ENCODE peak calls at places on chromosome 1, in eight cellular contexts. One of them, this sample, is unnamed.

GRCh38 chr1:208944981-208945451 is 638.5 kb upstream of the CAMK1G start:
- DNase-seq in HepG2: no peak
- DNase-seq in transverse colon: no peak
- DNase-seq in suprapubic skin: no peak
- DNase-seq in endothelial cell of umbilical vein: peak
- DNase-seq in GM23338: no peak
- DNase-seq in HCT116: no peak
- DNase-seq in stomach: no peak
- DNase-seq in this sample: no peak

GRCh38 chr1:9700340-9700739 is 48.8 kb downstream of the PIK3CD start:
- DNase-seq in HepG2: no peak
- DNase-seq in transverse colon: no peak
- DNase-seq in suprapubic skin: no peak
- DNase-seq in endothelial cell of umbilical vein: no peak
- DNase-seq in GM23338: no peak
- DNase-seq in HCT116: peak
- DNase-seq in stomach: no peak
- DNase-seq in this sample: peak

GRCh38 chr1:226482975-226483660 is 65.4 kb upstream of the STUM start:
- DNase-seq in HepG2: no peak
- DNase-seq in transverse colon: no peak
- DNase-seq in suprapubic skin: no peak
- DNase-seq in endothelial cell of umbilical vein: no peak
- DNase-seq in GM23338: no peak
- DNase-seq in HCT116: no peak
- DNase-seq in stomach: peak
- DNase-seq in this sample: no peak

GRCh38 chr1:174965006-174965971 is 34.5 kb upstream of the CACYBP start:
- DNase-seq in HepG2: no peak
- DNase-seq in transverse colon: peak
- DNase-seq in suprapubic skin: no peak
- DNase-seq in endothelial cell of umbilical vein: no peak
- DNase-seq in GM23338: no peak
- DNase-seq in HCT116: no peak
- DNase-seq in stomach: peak
- DNase-seq in this sample: no peak

GRCh38 chr1:55825486-55825885 is 610.3 kb upstream of the USP24 start:
- DNase-seq in HepG2: no peak
- DNase-seq in transverse colon: no peak
- DNase-seq in suprapubic skin: no peak
- DNase-seq in endothelial cell of umbilical vein: no peak
- DNase-seq in GM23338: no peak
- DNase-seq in HCT116: no peak
- DNase-seq in stomach: no peak
- DNase-seq in this sample: no peak

GRCh38 chr1:28594661-28595411 is 2.8 kb downstream of the RAB42 start:
- DNase-seq in HepG2: no peak
- DNase-seq in transverse colon: no peak
- DNase-seq in suprapubic skin: no peak
- DNase-seq in endothelial cell of umbilical vein: no peak
- DNase-seq in GM23338: peak
- DNase-seq in HCT116: no peak
- DNase-seq in stomach: no peak
- DNase-seq in this sample: no peak

GRCh38 chr1:180841460-180841859 is 71.2 kb upstream of the KIAA1614 start:
- DNase-seq in HepG2: no peak
- DNase-seq in transverse colon: no peak
- DNase-seq in suprapubic skin: no peak
- DNase-seq in endothelial cell of umbilical vein: no peak
- DNase-seq in GM23338: no peak
- DNase-seq in HCT116: no peak
- DNase-seq in stomach: no peak
- DNase-seq in this sample: no peak

GRCh38 chr1:9315411-9316079 is 22.9 kb downstream of the SPSB1 start:
- DNase-seq in HepG2: no peak
- DNase-seq in transverse colon: no peak
- DNase-seq in suprapubic skin: no peak
- DNase-seq in endothelial cell of umbilical vein: peak
- DNase-seq in GM23338: no peak
- DNase-seq in HCT116: no peak
- DNase-seq in stomach: no peak
- DNase-seq in this sample: no peak

GRCh38 chr1:184299796-184300195 is 87.0 kb upstream of the C1orf21 start:
- DNase-seq in HepG2: no peak
- DNase-seq in transverse colon: no peak
- DNase-seq in suprapubic skin: no peak
- DNase-seq in endothelial cell of umbilical vein: no peak
- DNase-seq in GM23338: no peak
- DNase-seq in HCT116: no peak
- DNase-seq in stomach: no peak
- DNase-seq in this sample: no peak

GRCh38 chr1:181033799-181034391 is at the start of gene MR1:
- DNase-seq in HepG2: peak
- DNase-seq in transverse colon: no peak
- DNase-seq in suprapubic skin: no peak
- DNase-seq in endothelial cell of umbilical vein: peak
- DNase-seq in GM23338: peak
- DNase-seq in HCT116: peak
- DNase-seq in stomach: no peak
- DNase-seq in this sample: peak

GRCh38 chr1:217953330-217953729 is 322.2 kb downstream of the SPATA17 start:
- DNase-seq in HepG2: no peak
- DNase-seq in transverse colon: no peak
- DNase-seq in suprapubic skin: no peak
- DNase-seq in endothelial cell of umbilical vein: no peak
- DNase-seq in GM23338: no peak
- DNase-seq in HCT116: no peak
- DNase-seq in stomach: no peak
- DNase-seq in this sample: no peak

GRCh38 chr1:206770531-206771352 is at the start of gene IL19:
- DNase-seq in HepG2: no peak
- DNase-seq in transverse colon: peak
- DNase-seq in suprapubic skin: no peak
- DNase-seq in endothelial cell of umbilical vein: no peak
- DNase-seq in GM23338: peak
- DNase-seq in HCT116: no peak
- DNase-seq in stomach: no peak
- DNase-seq in this sample: no peak

GRCh38 chr1:232859216-232859615 is 54.0 kb downstream of the MAP10 start:
- DNase-seq in HepG2: no peak
- DNase-seq in transverse colon: no peak
- DNase-seq in suprapubic skin: no peak
- DNase-seq in endothelial cell of umbilical vein: no peak
- DNase-seq in GM23338: no peak
- DNase-seq in HCT116: no peak
- DNase-seq in stomach: no peak
- DNase-seq in this sample: no peak

GRCh38 chr1:195462646-195463045 is 1145.6 kb downstream of the KCNT2 start:
- DNase-seq in HepG2: no peak
- DNase-seq in transverse colon: no peak
- DNase-seq in suprapubic skin: no peak
- DNase-seq in endothelial cell of umbilical vein: no peak
- DNase-seq in GM23338: no peak
- DNase-seq in HCT116: no peak
- DNase-seq in stomach: no peak
- DNase-seq in this sample: no peak

GRCh38 chr1:29849038-29849750 is 612.9 kb downstream of the PTPRU start:
- DNase-seq in HepG2: peak
- DNase-seq in transverse colon: peak
- DNase-seq in suprapubic skin: no peak
- DNase-seq in endothelial cell of umbilical vein: peak
- DNase-seq in GM23338: peak
- DNase-seq in HCT116: no peak
- DNase-seq in stomach: peak
- DNase-seq in this sample: peak

GRCh38 chr1:118151312-118151937 is 33.6 kb downstream of the SPAG17 start:
- DNase-seq in HepG2: peak
- DNase-seq in transverse colon: peak
- DNase-seq in suprapubic skin: no peak
- DNase-seq in endothelial cell of umbilical vein: peak
- DNase-seq in GM23338: peak
- DNase-seq in HCT116: peak
- DNase-seq in stomach: peak
- DNase-seq in this sample: peak

GRCh38 chr1:159341736-159342135 is 39.6 kb downstream of the FCER1A start:
- DNase-seq in HepG2: no peak
- DNase-seq in transverse colon: no peak
- DNase-seq in suprapubic skin: no peak
- DNase-seq in endothelial cell of umbilical vein: no peak
- DNase-seq in GM23338: peak
- DNase-seq in HCT116: no peak
- DNase-seq in stomach: no peak
- DNase-seq in this sample: no peak

GRCh38 chr1:85580046-85580411 is 532 bp upstream of the CCN1 start:
- DNase-seq in HepG2: peak
- DNase-seq in transverse colon: no peak
- DNase-seq in suprapubic skin: no peak
- DNase-seq in endothelial cell of umbilical vein: no peak
- DNase-seq in GM23338: peak
- DNase-seq in HCT116: no peak
- DNase-seq in stomach: no peak
- DNase-seq in this sample: peak

GRCh38 chr1:10168912-10169514 is 41.4 kb upstream of the KIF1B start:
- DNase-seq in HepG2: no peak
- DNase-seq in transverse colon: no peak
- DNase-seq in suprapubic skin: no peak
- DNase-seq in endothelial cell of umbilical vein: no peak
- DNase-seq in GM23338: no peak
- DNase-seq in HCT116: no peak
- DNase-seq in stomach: no peak
- DNase-seq in this sample: no peak

GRCh38 chr1:232553809-232554208 is 76.1 kb downstream of the SIPA1L2 start:
- DNase-seq in HepG2: no peak
- DNase-seq in transverse colon: no peak
- DNase-seq in suprapubic skin: no peak
- DNase-seq in endothelial cell of umbilical vein: no peak
- DNase-seq in GM23338: no peak
- DNase-seq in HCT116: no peak
- DNase-seq in stomach: no peak
- DNase-seq in this sample: no peak

GRCh38 chr1:10824821-10825540 is 28.5 kb upstream of the CASZ1 start:
- DNase-seq in HepG2: no peak
- DNase-seq in transverse colon: no peak
- DNase-seq in suprapubic skin: no peak
- DNase-seq in endothelial cell of umbilical vein: peak
- DNase-seq in GM23338: no peak
- DNase-seq in HCT116: peak
- DNase-seq in stomach: peak
- DNase-seq in this sample: no peak

GRCh38 chr1:186745531-186746146 is 65.4 kb upstream of the PTGS2 start:
- DNase-seq in HepG2: no peak
- DNase-seq in transverse colon: no peak
- DNase-seq in suprapubic skin: no peak
- DNase-seq in endothelial cell of umbilical vein: no peak
- DNase-seq in GM23338: no peak
- DNase-seq in HCT116: no peak
- DNase-seq in stomach: no peak
- DNase-seq in this sample: no peak

GRCh38 chr1:33878392-33878791 is 14.5 kb downstream of the HMGB4 start:
- DNase-seq in HepG2: no peak
- DNase-seq in transverse colon: no peak
- DNase-seq in suprapubic skin: no peak
- DNase-seq in endothelial cell of umbilical vein: no peak
- DNase-seq in GM23338: no peak
- DNase-seq in HCT116: no peak
- DNase-seq in stomach: no peak
- DNase-seq in this sample: no peak

GRCh38 chr1:112982853-112983539 is 27.0 kb upstream of the SLC16A1 start:
- DNase-seq in HepG2: no peak
- DNase-seq in transverse colon: no peak
- DNase-seq in suprapubic skin: no peak
- DNase-seq in endothelial cell of umbilical vein: no peak
- DNase-seq in GM23338: no peak
- DNase-seq in HCT116: no peak
- DNase-seq in stomach: no peak
- DNase-seq in this sample: no peak

GRCh38 chr1:71224958-71225357 is 144.1 kb upstream of the ZRANB2 start:
- DNase-seq in HepG2: no peak
- DNase-seq in transverse colon: no peak
- DNase-seq in suprapubic skin: no peak
- DNase-seq in endothelial cell of umbilical vein: no peak
- DNase-seq in GM23338: no peak
- DNase-seq in HCT116: no peak
- DNase-seq in stomach: no peak
- DNase-seq in this sample: no peak
- TF ChIP-seq POLR2AphosphoS5 in HepG2: no peak
- TF ChIP-seq POLR2AphosphoS5 in transverse colon: no peak
- TF ChIP-seq POLR2AphosphoS5 in suprapubic skin: no peak
- TF ChIP-seq POLR2AphosphoS5 in endothelial cell of umbilical vein: no peak
- TF ChIP-seq POLR2AphosphoS5 in GM23338: no peak
- TF ChIP-seq POLR2AphosphoS5 in HCT116: no peak
- TF ChIP-seq POLR2AphosphoS5 in stomach: no peak
- TF ChIP-seq POLR2AphosphoS5 in this sample: no peak

GRCh38 chr1:153608742-153609584 is 4.0 kb downstream of the S100A16 start:
- DNase-seq in HepG2: peak
- DNase-seq in transverse colon: peak
- DNase-seq in suprapubic skin: no peak
- DNase-seq in endothelial cell of umbilical vein: peak
- DNase-seq in GM23338: peak
- DNase-seq in HCT116: peak
- DNase-seq in stomach: peak
- DNase-seq in this sample: peak
- TF ChIP-seq POLR2AphosphoS5 in HepG2: peak
- TF ChIP-seq POLR2AphosphoS5 in transverse colon: peak
- TF ChIP-seq POLR2AphosphoS5 in suprapubic skin: no peak
- TF ChIP-seq POLR2AphosphoS5 in endothelial cell of umbilical vein: peak
- TF ChIP-seq POLR2AphosphoS5 in GM23338: peak
- TF ChIP-seq POLR2AphosphoS5 in HCT116: peak
- TF ChIP-seq POLR2AphosphoS5 in stomach: peak
- TF ChIP-seq POLR2AphosphoS5 in this sample: peak

DNA sequence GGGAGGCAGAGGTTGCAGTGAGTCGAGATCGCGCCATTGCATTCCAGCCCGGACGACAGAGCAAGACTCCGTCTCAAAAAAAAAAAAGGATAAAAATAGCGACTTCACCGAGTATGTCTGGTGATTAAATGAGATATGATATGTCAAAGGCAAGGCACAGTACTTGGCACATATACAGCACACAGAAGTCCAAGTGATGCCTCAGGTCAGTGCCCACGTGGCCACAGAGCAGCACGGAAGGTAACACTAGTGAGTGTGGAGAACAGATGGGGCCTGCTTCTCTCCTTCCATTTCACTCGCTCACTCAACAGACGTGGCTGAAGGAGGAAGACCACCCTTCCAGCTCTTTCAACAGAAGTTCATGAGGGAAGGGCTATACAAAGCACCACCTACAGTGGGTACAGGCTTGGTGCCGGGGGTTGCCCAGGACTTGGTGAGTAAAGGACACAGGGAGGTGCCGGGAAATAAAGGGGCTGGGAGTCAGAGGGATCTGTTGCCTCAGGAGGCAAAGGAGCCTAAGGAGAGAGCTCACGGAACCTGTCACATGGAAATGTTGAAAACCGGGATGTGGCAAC is 8.9 kb downstream of the CSRP1 start:
- DNase-seq in HepG2: no peak
- DNase-seq in transverse colon: no peak
- DNase-seq in suprapubic skin: no peak
- DNase-seq in endothelial cell of umbilical vein: no peak
- DNase-seq in GM23338: no peak
- DNase-seq in HCT116: no peak
- DNase-seq in stomach: no peak
- DNase-seq in this sample: no peak
- TF ChIP-seq POLR2AphosphoS5 in HepG2: no peak
- TF ChIP-seq POLR2AphosphoS5 in transverse colon: no peak
- TF ChIP-seq POLR2AphosphoS5 in suprapubic skin: no peak
- TF ChIP-seq POLR2AphosphoS5 in endothelial cell of umbilical vein: no peak
- TF ChIP-seq POLR2AphosphoS5 in GM23338: no peak
- TF ChIP-seq POLR2AphosphoS5 in HCT116: no peak
- TF ChIP-seq POLR2AphosphoS5 in stomach: no peak
- TF ChIP-seq POLR2AphosphoS5 in this sample: no peak

GRCh38 chr1:36306210-36306901 is at the start of gene SH3D21:
- DNase-seq in HepG2: peak
- DNase-seq in transverse colon: peak
- DNase-seq in suprapubic skin: no peak
- DNase-seq in endothelial cell of umbilical vein: peak
- DNase-seq in GM23338: peak
- DNase-seq in HCT116: no peak
- DNase-seq in stomach: peak
- DNase-seq in this sample: no peak
- TF ChIP-seq POLR2AphosphoS5 in HepG2: peak
- TF ChIP-seq POLR2AphosphoS5 in transverse colon: peak
- TF ChIP-seq POLR2AphosphoS5 in suprapubic skin: no peak
- TF ChIP-seq POLR2AphosphoS5 in endothelial cell of umbilical vein: no peak
- TF ChIP-seq POLR2AphosphoS5 in GM23338: peak
- TF ChIP-seq POLR2AphosphoS5 in HCT116: peak
- TF ChIP-seq POLR2AphosphoS5 in stomach: no peak
- TF ChIP-seq POLR2AphosphoS5 in this sample: peak

This sample was measured in Panc1.